ENCODE peak calls at places on chromosomes 12 and 14, in eight cellular contexts. One of them, this sample, is unnamed.

GRCh38 chr12:120079352-120080042 is 37.1 kb downstream of the RAB35 start:
- DNase-seq in psoas muscle: no peak
- DNase-seq in left ventricle myocardium inferior: no peak
- DNase-seq in transverse colon: no peak
- DNase-seq in hepatocyte: no peak
- DNase-seq in lung: no peak
- DNase-seq in body of pancreas: no peak
- DNase-seq in heart left ventricle: peak
- DNase-seq in this sample: no peak

GRCh38 chr12:130977046-130977758 is 23.5 kb downstream of the ADGRD1 start:
- DNase-seq in psoas muscle: no peak
- DNase-seq in left ventricle myocardium inferior: no peak
- DNase-seq in transverse colon: no peak
- DNase-seq in hepatocyte: no peak
- DNase-seq in lung: no peak
- DNase-seq in body of pancreas: no peak
- DNase-seq in heart left ventricle: no peak
- DNase-seq in this sample: no peak

GRCh38 chr14:24432259-24433131 is 2.7 kb downstream of the KHNYN start:
- DNase-seq in psoas muscle: no peak
- DNase-seq in left ventricle myocardium inferior: no peak
- DNase-seq in transverse colon: no peak
- DNase-seq in hepatocyte: no peak
- DNase-seq in lung: no peak
- DNase-seq in body of pancreas: no peak
- DNase-seq in heart left ventricle: peak
- DNase-seq in this sample: peak

GRCh38 chr12:95963104-95963503 is 20.0 kb downstream of the AMDHD1 start:
- DNase-seq in psoas muscle: no peak
- DNase-seq in left ventricle myocardium inferior: no peak
- DNase-seq in transverse colon: no peak
- DNase-seq in hepatocyte: no peak
- DNase-seq in lung: no peak
- DNase-seq in body of pancreas: no peak
- DNase-seq in heart left ventricle: no peak
- DNase-seq in this sample: no peak

GRCh38 chr12:64796205-64796845 is 28.1 kb upstream of the TBC1D30 start:
- DNase-seq in psoas muscle: no peak
- DNase-seq in left ventricle myocardium inferior: no peak
- DNase-seq in transverse colon: peak
- DNase-seq in hepatocyte: peak
- DNase-seq in lung: peak
- DNase-seq in body of pancreas: peak
- DNase-seq in heart left ventricle: no peak
- DNase-seq in this sample: no peak

GRCh38 chr14:89720741-89721315 is 233.7 kb downstream of the EFCAB11 start:
- DNase-seq in psoas muscle: no peak
- DNase-seq in left ventricle myocardium inferior: peak
- DNase-seq in transverse colon: peak
- DNase-seq in hepatocyte: no peak
- DNase-seq in lung: peak
- DNase-seq in body of pancreas: peak
- DNase-seq in heart left ventricle: peak
- DNase-seq in this sample: no peak

GRCh38 chr12:89183985-89184435 is 168.3 kb downstream of the DUSP6 start:
- DNase-seq in psoas muscle: peak
- DNase-seq in left ventricle myocardium inferior: peak
- DNase-seq in transverse colon: peak
- DNase-seq in hepatocyte: peak
- DNase-seq in lung: peak
- DNase-seq in body of pancreas: peak
- DNase-seq in heart left ventricle: no peak
- DNase-seq in this sample: no peak

GRCh38 chr14:95265106-95266094 is 54.3 kb downstream of the CLMN start:
- DNase-seq in psoas muscle: no peak
- DNase-seq in left ventricle myocardium inferior: no peak
- DNase-seq in transverse colon: peak
- DNase-seq in hepatocyte: peak
- DNase-seq in lung: peak
- DNase-seq in body of pancreas: peak
- DNase-seq in heart left ventricle: no peak
- DNase-seq in this sample: peak

GRCh38 chr14:38143170-38143569 is 64.5 kb upstream of the SSTR1 start:
- DNase-seq in psoas muscle: no peak
- DNase-seq in left ventricle myocardium inferior: no peak
- DNase-seq in transverse colon: no peak
- DNase-seq in hepatocyte: no peak
- DNase-seq in lung: no peak
- DNase-seq in body of pancreas: no peak
- DNase-seq in heart left ventricle: no peak
- DNase-seq in this sample: no peak

GRCh38 chr12:49537709-49538601 is 875 bp upstream of the KCNH3 start:
- DNase-seq in psoas muscle: no peak
- DNase-seq in left ventricle myocardium inferior: no peak
- DNase-seq in transverse colon: no peak
- DNase-seq in hepatocyte: peak
- DNase-seq in lung: no peak
- DNase-seq in body of pancreas: no peak
- DNase-seq in heart left ventricle: no peak
- DNase-seq in this sample: no peak

GRCh38 chr14:53537421-53538315 is 384.5 kb upstream of the DDHD1 start:
- DNase-seq in psoas muscle: no peak
- DNase-seq in left ventricle myocardium inferior: no peak
- DNase-seq in transverse colon: peak
- DNase-seq in hepatocyte: peak
- DNase-seq in lung: no peak
- DNase-seq in body of pancreas: no peak
- DNase-seq in heart left ventricle: no peak
- DNase-seq in this sample: no peak

GRCh38 chr12:47124451-47124850 is 44.7 kb upstream of the AMIGO2 start:
- DNase-seq in psoas muscle: no peak
- DNase-seq in left ventricle myocardium inferior: no peak
- DNase-seq in transverse colon: no peak
- DNase-seq in hepatocyte: no peak
- DNase-seq in lung: no peak
- DNase-seq in body of pancreas: no peak
- DNase-seq in heart left ventricle: no peak
- DNase-seq in this sample: no peak

GRCh38 chr12:54046809-54047159 is 6.9 kb upstream of the HOXC4 start:
- DNase-seq in psoas muscle: no peak
- DNase-seq in left ventricle myocardium inferior: no peak
- DNase-seq in transverse colon: no peak
- DNase-seq in hepatocyte: no peak
- DNase-seq in lung: no peak
- DNase-seq in body of pancreas: no peak
- DNase-seq in heart left ventricle: no peak
- DNase-seq in this sample: no peak

GRCh38 chr12:76685246-76685678 is 78.7 kb upstream of the ZDHHC17 start:
- DNase-seq in psoas muscle: peak
- DNase-seq in left ventricle myocardium inferior: peak
- DNase-seq in transverse colon: peak
- DNase-seq in hepatocyte: peak
- DNase-seq in lung: no peak
- DNase-seq in body of pancreas: peak
- DNase-seq in heart left ventricle: no peak
- DNase-seq in this sample: no peak

GRCh38 chr14:104112113-104112505 is 26.3 kb upstream of the KIF26A start:
- DNase-seq in psoas muscle: peak
- DNase-seq in left ventricle myocardium inferior: peak
- DNase-seq in transverse colon: no peak
- DNase-seq in hepatocyte: no peak
- DNase-seq in lung: no peak
- DNase-seq in body of pancreas: no peak
- DNase-seq in heart left ventricle: no peak
- DNase-seq in this sample: no peak

GRCh38 chr12:67415473-67415872 is 146.3 kb downstream of the CAND1 start:
- DNase-seq in psoas muscle: no peak
- DNase-seq in left ventricle myocardium inferior: no peak
- DNase-seq in transverse colon: no peak
- DNase-seq in hepatocyte: no peak
- DNase-seq in lung: no peak
- DNase-seq in body of pancreas: peak
- DNase-seq in heart left ventricle: no peak
- DNase-seq in this sample: no peak

GRCh38 chr14:100019156-100019882 is 45.9 kb upstream of the EVL start:
- DNase-seq in psoas muscle: no peak
- DNase-seq in left ventricle myocardium inferior: no peak
- DNase-seq in transverse colon: no peak
- DNase-seq in hepatocyte: peak
- DNase-seq in lung: no peak
- DNase-seq in body of pancreas: no peak
- DNase-seq in heart left ventricle: no peak
- DNase-seq in this sample: no peak

GRCh38 chr12:6390084-6390799 is 6.3 kb downstream of the LTBR start:
- DNase-seq in psoas muscle: no peak
- DNase-seq in left ventricle myocardium inferior: no peak
- DNase-seq in transverse colon: peak
- DNase-seq in hepatocyte: no peak
- DNase-seq in lung: no peak
- DNase-seq in body of pancreas: no peak
- DNase-seq in heart left ventricle: no peak
- DNase-seq in this sample: no peak

GRCh38 chr14:24246765-24247212 is 4.4 kb upstream of the TINF2 start:
- DNase-seq in psoas muscle: no peak
- DNase-seq in left ventricle myocardium inferior: no peak
- DNase-seq in transverse colon: peak
- DNase-seq in hepatocyte: no peak
- DNase-seq in lung: no peak
- DNase-seq in body of pancreas: no peak
- DNase-seq in heart left ventricle: no peak
- DNase-seq in this sample: peak

GRCh38 chr12:107131832-107132616 is 38.7 kb upstream of the CRY1 start:
- DNase-seq in psoas muscle: no peak
- DNase-seq in left ventricle myocardium inferior: no peak
- DNase-seq in transverse colon: no peak
- DNase-seq in hepatocyte: peak
- DNase-seq in lung: no peak
- DNase-seq in body of pancreas: peak
- DNase-seq in heart left ventricle: no peak
- DNase-seq in this sample: no peak

GRCh38 chr14:54652188-54652889 is 85.4 kb downstream of the SAMD4A start:
- DNase-seq in psoas muscle: peak
- DNase-seq in left ventricle myocardium inferior: peak
- DNase-seq in transverse colon: peak
- DNase-seq in hepatocyte: peak
- DNase-seq in lung: peak
- DNase-seq in body of pancreas: peak
- DNase-seq in heart left ventricle: peak
- DNase-seq in this sample: peak
- H3K27ac ChIP-seq in psoas muscle: peak
- H3K27ac ChIP-seq in left ventricle myocardium inferior: peak
- H3K27ac ChIP-seq in transverse colon: peak
- H3K27ac ChIP-seq in hepatocyte: peak
- H3K27ac ChIP-seq in lung: peak
- H3K27ac ChIP-seq in body of pancreas: peak
- H3K27ac ChIP-seq in heart left ventricle: peak
- H3K27ac ChIP-seq in this sample: peak

GRCh38 chr14:76768201-76768656 is 7.0 kb downstream of the VASH1 start:
- DNase-seq in psoas muscle: peak
- DNase-seq in left ventricle myocardium inferior: peak
- DNase-seq in transverse colon: peak
- DNase-seq in hepatocyte: no peak
- DNase-seq in lung: peak
- DNase-seq in body of pancreas: peak
- DNase-seq in heart left ventricle: peak
- DNase-seq in this sample: no peak
- H3K27ac ChIP-seq in psoas muscle: peak
- H3K27ac ChIP-seq in left ventricle myocardium inferior: peak
- H3K27ac ChIP-seq in transverse colon: peak
- H3K27ac ChIP-seq in hepatocyte: no peak
- H3K27ac ChIP-seq in lung: peak
- H3K27ac ChIP-seq in body of pancreas: peak
- H3K27ac ChIP-seq in heart left ventricle: peak
- H3K27ac ChIP-seq in this sample: peak

DNA sequence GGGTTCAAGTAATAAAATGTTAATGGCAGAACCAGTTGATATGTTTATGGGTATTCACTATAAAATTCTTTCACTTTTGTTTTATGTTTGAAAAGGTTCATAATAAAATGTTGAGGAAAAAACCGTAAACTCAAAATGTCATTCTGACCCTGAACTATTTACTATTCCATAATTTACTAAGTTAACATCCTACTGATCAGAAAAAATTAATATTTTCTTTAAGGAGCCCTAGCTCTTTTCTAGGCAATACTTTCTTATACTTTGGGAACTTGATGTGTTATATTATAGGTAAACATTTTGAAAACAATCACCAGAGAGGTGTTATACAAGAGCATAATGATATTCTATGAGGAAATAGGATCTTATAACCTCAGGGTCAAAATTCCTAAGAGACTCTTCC is 334.6 kb downstream of the ZFP36L1 start:
- DNase-seq in psoas muscle: no peak
- DNase-seq in left ventricle myocardium inferior: no peak
- DNase-seq in transverse colon: no peak
- DNase-seq in hepatocyte: no peak
- DNase-seq in lung: no peak
- DNase-seq in body of pancreas: no peak
- DNase-seq in heart left ventricle: no peak
- DNase-seq in this sample: no peak
- H3K27ac ChIP-seq in psoas muscle: peak
- H3K27ac ChIP-seq in left ventricle myocardium inferior: peak
- H3K27ac ChIP-seq in transverse colon: peak
- H3K27ac ChIP-seq in hepatocyte: peak
- H3K27ac ChIP-seq in lung: no peak
- H3K27ac ChIP-seq in body of pancreas: peak
- H3K27ac ChIP-seq in heart left ventricle: no peak
- H3K27ac ChIP-seq in this sample: no peak

GRCh38 chr14:74326369-74327152 is 21.7 kb upstream of the VRTN start:
- DNase-seq in psoas muscle: no peak
- DNase-seq in left ventricle myocardium inferior: no peak
- DNase-seq in transverse colon: no peak
- DNase-seq in hepatocyte: peak
- DNase-seq in lung: no peak
- DNase-seq in body of pancreas: no peak
- DNase-seq in heart left ventricle: no peak
- DNase-seq in this sample: no peak

GRCh38 chr14:74324945-74325361 is 22.2 kb upstream of the ABCD4 start:
- DNase-seq in psoas muscle: no peak
- DNase-seq in left ventricle myocardium inferior: no peak
- DNase-seq in transverse colon: no peak
- DNase-seq in hepatocyte: peak
- DNase-seq in lung: no peak
- DNase-seq in body of pancreas: no peak
- DNase-seq in heart left ventricle: no peak
- DNase-seq in this sample: no peak

GRCh38 chr14:74325446-74325845 is 22.7 kb upstream of the ABCD4 start:
- DNase-seq in psoas muscle: no peak
- DNase-seq in left ventricle myocardium inferior: no peak
- DNase-seq in transverse colon: no peak
- DNase-seq in hepatocyte: no peak
- DNase-seq in lung: no peak
- DNase-seq in body of pancreas: no peak
- DNase-seq in heart left ventricle: no peak
- DNase-seq in this sample: no peak
- H3K27ac ChIP-seq in psoas muscle: no peak
- H3K27ac ChIP-seq in left ventricle myocardium inferior: no peak
- H3K27ac ChIP-seq in transverse colon: no peak
- H3K27ac ChIP-seq in hepatocyte: no peak
- H3K27ac ChIP-seq in lung: no peak
- H3K27ac ChIP-seq in body of pancreas: no peak
- H3K27ac ChIP-seq in heart left ventricle: no peak
- H3K27ac ChIP-seq in this sample: no peak